ENCODE peak calls at places on chromosome 18, in seven cellular contexts. O, U, B, A, E, Z and C are unnamed samples.

GRCh38 chr18:10271481-10271880 is 183.0 kb upstream of the APCDD1 start:
- DNase-seq in O (no peak), U (no peak), B (peak), A (no peak), E (no peak), Z (no peak), C (no peak)

GRCh38 chr18:36352384-36352783 is 54.9 kb downstream of the FHOD3 start:
- DNase-seq in O (no peak), U (no peak), B (peak), A (no peak), E (peak), Z (peak), C (no peak)

GRCh38 chr18:50297621-50298442 is 10.3 kb upstream of the CXXC1 start:
- DNase-seq in O (no peak), U (peak), B (peak), A (peak), E (peak), Z (no peak), C (peak)

GRCh38 chr18:33755918-33756590 is 178.0 kb downstream of the ASXL3 start:
- DNase-seq in O (no peak), U (no peak), B (peak), A (no peak), E (peak), Z (peak), C (no peak)

GRCh38 chr18:59141294-59142068 is 1.8 kb downstream of the SEC11C start:
- DNase-seq in O (no peak), U (no peak), B (no peak), A (no peak), E (peak), Z (no peak), C (peak)

GRCh38 chr18:13572148-13572547 is 154.2 kb downstream of the FAM210A start:
- DNase-seq in O (no peak), U (no peak), B (no peak), A (no peak), E (no peak), Z (no peak), C (no peak)

GRCh38 chr18:79487198-79488165 is 91.8 kb downstream of the NFATC1 start:
- DNase-seq in O (peak), U (peak), B (no peak), A (no peak), E (no peak), Z (no peak), C (no peak)

GRCh38 chr18:50350699-50351098 is 24.1 kb upstream of the SKA1 start:
- DNase-seq in O (no peak), U (no peak), B (no peak), A (no peak), E (no peak), Z (no peak), C (no peak)

GRCh38 chr18:63237911-63238710 is 81.5 kb downstream of the BCL2 start:
- DNase-seq in O (no peak), U (no peak), B (peak), A (peak), E (peak), Z (peak), C (no peak)

GRCh38 chr18:2536493-2536892 is 34.8 kb downstream of the METTL4 start:
- DNase-seq in O (no peak), U (no peak), B (peak), A (no peak), E (peak), Z (peak), C (no peak)

GRCh38 chr18:73980289-73980979 is 167.2 kb downstream of the FBXO15 start:
- DNase-seq in O (no peak), U (no peak), B (peak), A (no peak), E (peak), Z (peak), C (no peak)

GRCh38 chr18:29305516-29305915 is 1128.6 kb upstream of the CDH2 start:
- DNase-seq in O (no peak), U (no peak), B (no peak), A (no peak), E (no peak), Z (no peak), C (no peak)

GRCh38 chr18:37465922-37466321 is 99.7 kb downstream of the CELF4 start:
- DNase-seq in O (no peak), U (no peak), B (peak), A (no peak), E (peak), Z (no peak), C (no peak)

GRCh38 chr18:58287626-58288289 is 243.7 kb downstream of the NEDD4L start:
- DNase-seq in O (no peak), U (no peak), B (no peak), A (no peak), E (peak), Z (no peak), C (no peak)

GRCh38 chr18:13323186-13323585 is 104.6 kb downstream of the LDLRAD4 start:
- DNase-seq in O (no peak), U (no peak), B (no peak), A (no peak), E (no peak), Z (no peak), C (no peak)

GRCh38 chr18:38011446-38011845 is 445.8 kb upstream of the CELF4 start:
- DNase-seq in O (no peak), U (no peak), B (no peak), A (no peak), E (no peak), Z (no peak), C (no peak)

GRCh38 chr18:11316546-11316945 is 167.2 kb upstream of the PIEZO2 start:
- DNase-seq in O (no peak), U (no peak), B (no peak), A (no peak), E (no peak), Z (no peak), C (no peak)

GRCh38 chr18:69943021-69943420 is 4.7 kb downstream of the CD226 start:
- DNase-seq in O (no peak), U (no peak), B (no peak), A (no peak), E (no peak), Z (peak), C (no peak)

GRCh38 chr18:79884296-79884962 is 67.0 kb downstream of the SLC66A2 start:
- DNase-seq in O (no peak), U (peak), B (no peak), A (no peak), E (no peak), Z (no peak), C (no peak)

GRCh38 chr18:811192-812122 is 585 bp downstream of the YES1 start:
- DNase-seq in O (no peak), U (peak), B (peak), A (no peak), E (peak), Z (peak), C (peak)

GRCh38 chr18:45282101-45282812 is 333.0 kb upstream of the SLC14A2 start:
- DNase-seq in O (no peak), U (no peak), B (no peak), A (no peak), E (no peak), Z (no peak), C (peak)
- TF ChIP-seq CTCF in O (no peak), U (no peak), B (no peak), A (no peak), E (no peak), Z (peak), C (no peak)

GRCh38 chr18:54775686-54776085 is 52.6 kb upstream of the RAB27B start:
- DNase-seq in O (no peak), U (no peak), B (peak), A (no peak), E (no peak), Z (peak), C (no peak)
- TF ChIP-seq CTCF in O (no peak), U (no peak), B (peak), A (no peak), E (peak), Z (peak), C (no peak)

DNA sequence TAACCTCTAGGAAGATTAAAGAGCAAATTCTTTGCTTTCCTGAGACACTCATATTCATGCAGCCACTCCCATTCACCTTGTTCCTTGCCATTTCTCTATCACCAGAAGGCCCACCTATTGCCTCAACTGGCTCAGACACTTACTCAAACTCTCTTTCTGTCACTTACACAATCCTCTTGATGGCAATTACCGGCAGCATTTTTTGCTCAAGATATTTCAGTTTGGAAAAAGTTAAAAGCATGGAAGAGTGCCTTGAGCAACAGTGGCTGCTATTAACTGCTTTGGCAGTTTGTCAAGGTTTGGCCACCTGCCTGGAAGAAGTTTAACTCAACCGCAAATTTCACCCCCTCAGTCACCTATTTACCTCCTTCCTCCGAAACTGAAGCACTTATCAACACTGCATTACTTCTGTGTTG is 1104.0 kb upstream of the PIK3C3 start:
- DNase-seq in O (no peak), U (no peak), B (peak), A (peak), E (peak), Z (peak), C (no peak)
- TF ChIP-seq CTCF in O (no peak), U (no peak), B (no peak), A (no peak), E (no peak), Z (no peak), C (no peak)

DNA sequence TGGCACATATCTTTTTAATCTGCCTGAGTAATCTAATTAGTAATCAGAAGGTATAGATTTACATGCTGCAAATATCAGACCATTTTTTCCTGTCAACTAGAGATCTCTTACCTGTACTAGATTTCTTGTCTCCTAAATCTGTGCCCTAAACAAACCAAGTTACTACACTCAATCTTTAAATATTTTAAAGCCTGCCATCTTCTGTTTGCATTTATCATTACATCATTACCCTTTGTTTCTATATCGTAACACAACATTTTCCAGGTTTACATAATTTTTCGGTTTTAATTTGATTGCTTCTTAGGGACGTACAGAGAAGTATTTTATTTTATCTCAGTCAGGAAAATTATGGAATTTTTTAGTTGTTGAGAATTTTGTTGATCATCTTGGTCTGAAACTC is 25.7 kb downstream of the PSMA8 start:
- DNase-seq in O (no peak), U (no peak), B (peak), A (no peak), E (no peak), Z (peak), C (no peak)
- TF ChIP-seq CTCF in O (no peak), U (peak), B (peak), A (no peak), E (peak), Z (peak), C (no peak)

DNA sequence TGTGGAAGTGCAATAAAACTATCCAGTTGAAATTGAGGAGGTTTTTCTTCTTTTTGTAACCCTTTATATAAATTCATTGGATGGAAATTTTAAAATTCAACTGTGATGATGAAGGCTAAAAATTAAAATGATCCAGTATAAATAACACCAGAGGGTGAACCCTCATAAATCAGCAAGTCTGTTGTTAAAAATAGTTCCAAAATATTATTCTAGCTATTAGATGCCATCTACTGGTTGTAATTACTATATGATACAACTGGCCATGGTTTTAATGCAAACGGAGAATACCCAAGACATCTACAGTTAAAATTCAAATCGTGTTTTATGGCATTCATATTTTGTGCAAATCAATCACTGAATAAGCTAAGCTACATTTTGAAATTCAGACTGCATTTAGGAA is 53.8 kb downstream of the TMEM200C start:
- DNase-seq in O (no peak), U (no peak), B (no peak), A (no peak), E (no peak), Z (no peak), C (no peak)
- TF ChIP-seq CTCF in O (no peak), U (no peak), B (no peak), A (no peak), E (peak), Z (peak), C (no peak)

GRCh38 chr18:76685860-76686259 is 136.5 kb upstream of the ZNF236 start:
- DNase-seq in O (no peak), U (no peak), B (no peak), A (no peak), E (no peak), Z (no peak), C (no peak)

GRCh38 chr18:76688724-76689472 is 133.5 kb upstream of the ZNF236 start:
- DNase-seq in O (no peak), U (no peak), B (no peak), A (no peak), E (no peak), Z (no peak), C (no peak)

GRCh38 chr18:76685402-76685801 is 137.0 kb upstream of the ZNF236 start:
- DNase-seq in O (no peak), U (no peak), B (no peak), A (no peak), E (no peak), Z (no peak), C (no peak)

GRCh38 chr18:76687271-76688006 is 134.9 kb upstream of the ZNF236 start:
- DNase-seq in O (no peak), U (no peak), B (no peak), A (no peak), E (peak), Z (no peak), C (peak)

DNA sequence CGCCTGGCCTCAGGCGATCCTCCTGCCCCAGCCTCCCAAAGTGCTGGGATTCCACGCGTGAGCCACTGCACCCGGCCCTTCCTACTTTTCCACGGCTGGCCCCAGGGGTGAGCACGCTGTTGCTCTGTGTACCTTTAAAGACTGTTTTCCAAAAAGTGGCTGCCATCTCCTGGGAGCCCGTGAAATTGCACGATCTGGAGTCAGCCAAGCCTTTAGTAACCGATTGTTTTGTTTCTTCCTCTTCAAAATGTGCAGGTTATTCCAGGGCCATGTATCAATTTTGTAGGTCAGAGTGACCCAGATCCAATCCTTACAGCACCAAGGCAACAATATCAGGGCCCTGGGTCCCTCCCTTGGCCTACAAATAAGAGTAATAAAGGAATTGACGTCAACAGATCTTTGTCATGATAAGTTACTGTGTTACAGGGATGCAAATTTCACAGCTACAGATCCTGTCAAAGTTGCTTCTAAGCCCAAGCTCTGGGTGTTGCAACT is 135.6 kb upstream of the ZNF236 start:
- DNase-seq in O (no peak), U (no peak), B (peak), A (peak), E (peak), Z (peak), C (peak)
- TF ChIP-seq CTCF in O (peak), U (peak), B (peak), A (peak), E (peak), Z (peak), C (peak)

DNA sequence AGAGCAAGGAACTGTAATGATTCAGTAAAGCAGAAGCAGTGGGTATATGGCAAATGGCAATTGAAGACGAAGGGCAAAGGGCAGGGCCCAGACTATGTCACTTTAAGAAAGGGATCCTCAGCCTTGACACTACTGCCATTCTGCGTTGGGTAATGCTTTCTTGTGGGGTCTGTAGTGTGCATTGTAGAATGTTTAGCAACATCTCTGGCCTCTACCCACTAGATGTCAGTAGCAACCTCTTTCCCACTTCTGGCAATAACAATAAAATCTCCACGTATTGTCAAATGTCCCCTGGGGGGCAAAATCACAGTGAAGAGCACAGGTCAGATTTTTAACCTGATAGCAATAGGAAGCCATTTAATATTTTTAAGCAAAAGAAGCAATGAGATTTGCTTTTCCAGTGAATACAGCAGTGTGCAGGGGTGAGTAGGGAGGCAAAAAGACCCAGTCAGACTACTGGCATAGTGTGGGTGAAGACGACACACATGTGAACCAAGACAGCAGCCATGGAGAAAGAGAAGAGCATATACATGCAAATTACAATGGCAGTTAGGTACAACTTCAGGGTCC is 209.5 kb downstream of the DYM start:
- DNase-seq in O (no peak), U (no peak), B (peak), A (no peak), E (peak), Z (peak), C (no peak)
- TF ChIP-seq CTCF in O (no peak), U (no peak), B (peak), A (no peak), E (peak), Z (peak), C (peak)

DNA sequence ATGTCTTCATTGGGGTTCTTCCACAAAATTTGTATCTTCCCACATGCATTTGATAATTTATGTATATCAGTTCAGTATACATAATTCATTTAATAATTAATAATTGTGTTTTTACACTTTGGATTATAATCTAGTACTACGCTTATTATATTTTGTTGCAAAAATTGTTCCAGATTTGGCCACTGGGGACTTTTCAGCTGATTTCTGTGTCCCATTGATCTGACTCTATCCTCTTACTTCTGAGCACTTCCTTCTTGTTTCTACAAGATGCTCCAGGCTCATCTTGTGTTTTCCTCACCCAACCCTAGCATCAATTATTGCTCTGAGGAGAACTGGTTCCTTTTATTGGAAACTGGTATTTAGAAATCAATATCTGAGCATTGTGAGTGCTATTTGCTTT is 215.3 kb upstream of the CDH19 start:
- DNase-seq in O (no peak), U (no peak), B (no peak), A (no peak), E (no peak), Z (peak), C (no peak)
- TF ChIP-seq CTCF in O (peak), U (no peak), B (no peak), A (peak), E (no peak), Z (peak), C (no peak)

GRCh38 chr18:75048776-75049454 is 160.0 kb downstream of the PTGR3 start:
- DNase-seq in O (no peak), U (no peak), B (no peak), A (no peak), E (no peak), Z (peak), C (no peak)

GRCh38 chr18:75047240-75047639 is 161.7 kb downstream of the PTGR3 start:
- DNase-seq in O (no peak), U (no peak), B (no peak), A (no peak), E (no peak), Z (no peak), C (no peak)

GRCh38 chr18:75051757-75052156 is 157.2 kb downstream of the PTGR3 start:
- DNase-seq in O (no peak), U (no peak), B (no peak), A (no peak), E (no peak), Z (no peak), C (no peak)

GRCh38 chr18:75052475-75052874 is 156.5 kb downstream of the PTGR3 start:
- DNase-seq in O (no peak), U (no peak), B (no peak), A (no peak), E (no peak), Z (no peak), C (no peak)

GRCh38 chr18:75049455-75049789 is 159.5 kb downstream of the PTGR3 start:
- DNase-seq in O (no peak), U (no peak), B (no peak), A (no peak), E (no peak), Z (peak), C (no peak)
- TF ChIP-seq CTCF in O (no peak), U (no peak), B (no peak), A (no peak), E (no peak), Z (no peak), C (no peak)